ENCODE peak calls at places on chromosomes 6 and 20, in six cellular contexts. One of them, this sample, is unnamed.

GRCh38 chr6:128672023-128672422 is 151.6 kb upstream of the PTPRK start:
- DNase-seq in OCI-LY7: no peak
- DNase-seq in AG09309: no peak
- DNase-seq in lower leg skin: no peak
- DNase-seq in cardiac fibroblast: no peak
- DNase-seq in fibroblast of mammary gland: no peak
- DNase-seq in this sample: no peak

GRCh38 chr6:150409576-150410066 is 40.8 kb downstream of the IYD start:
- DNase-seq in lower leg skin: no peak
- DNase-seq in AG09309: no peak
- DNase-seq in cardiac fibroblast: peak
- DNase-seq in fibroblast of mammary gland: no peak
- DNase-seq in OCI-LY7: peak
- DNase-seq in this sample: no peak

GRCh38 chr20:3165473-3166337 is 6.0 kb upstream of the FASTKD5 start:
- DNase-seq in cardiac fibroblast: peak
- DNase-seq in fibroblast of mammary gland: peak
- DNase-seq in AG09309: no peak
- DNase-seq in lower leg skin: peak
- DNase-seq in OCI-LY7: no peak
- DNase-seq in this sample: peak

GRCh38 chr6:97677626-97678025 is 394.6 kb upstream of the MMS22L start:
- DNase-seq in lower leg skin: no peak
- DNase-seq in fibroblast of mammary gland: no peak
- DNase-seq in OCI-LY7: no peak
- DNase-seq in AG09309: no peak
- DNase-seq in cardiac fibroblast: no peak
- DNase-seq in this sample: no peak

GRCh38 chr6:128410584-128410983 is 109.8 kb downstream of the PTPRK start:
- DNase-seq in cardiac fibroblast: peak
- DNase-seq in AG09309: no peak
- DNase-seq in fibroblast of mammary gland: no peak
- DNase-seq in lower leg skin: no peak
- DNase-seq in OCI-LY7: no peak
- DNase-seq in this sample: no peak

GRCh38 chr20:41150664-41151063 is 13.3 kb downstream of the PLCG1 start:
- DNase-seq in AG09309: no peak
- DNase-seq in cardiac fibroblast: peak
- DNase-seq in fibroblast of mammary gland: peak
- DNase-seq in lower leg skin: no peak
- DNase-seq in OCI-LY7: no peak
- DNase-seq in this sample: no peak

GRCh38 chr6:52426667-52427066 is 6.5 kb downstream of the EFHC1 start:
- DNase-seq in OCI-LY7: no peak
- DNase-seq in lower leg skin: no peak
- DNase-seq in fibroblast of mammary gland: no peak
- DNase-seq in AG09309: no peak
- DNase-seq in cardiac fibroblast: peak
- DNase-seq in this sample: no peak

GRCh38 chr20:18307301-18307700 is 19.0 kb downstream of the ZNF133 start:
- DNase-seq in cardiac fibroblast: no peak
- DNase-seq in OCI-LY7: no peak
- DNase-seq in lower leg skin: no peak
- DNase-seq in fibroblast of mammary gland: no peak
- DNase-seq in AG09309: no peak
- DNase-seq in this sample: no peak

GRCh38 chr20:19137641-19138040 is 74.8 kb upstream of the SLC24A3 start:
- DNase-seq in lower leg skin: no peak
- DNase-seq in cardiac fibroblast: no peak
- DNase-seq in fibroblast of mammary gland: no peak
- DNase-seq in AG09309: no peak
- DNase-seq in OCI-LY7: no peak
- DNase-seq in this sample: no peak

GRCh38 chr6:150249261-150249660 is 106.4 kb downstream of the PPP1R14C start:
- DNase-seq in OCI-LY7: no peak
- DNase-seq in fibroblast of mammary gland: no peak
- DNase-seq in cardiac fibroblast: no peak
- DNase-seq in lower leg skin: no peak
- DNase-seq in AG09309: no peak
- DNase-seq in this sample: no peak

GRCh38 chr6:47734826-47735481 is 36.6 kb downstream of the ADGRF4 start:
- DNase-seq in lower leg skin: no peak
- DNase-seq in cardiac fibroblast: no peak
- DNase-seq in fibroblast of mammary gland: no peak
- DNase-seq in AG09309: no peak
- DNase-seq in OCI-LY7: no peak
- DNase-seq in this sample: no peak

GRCh38 chr6:26403888-26404287 is 1.8 kb downstream of the BTN3A1 start:
- DNase-seq in fibroblast of mammary gland: no peak
- DNase-seq in OCI-LY7: no peak
- DNase-seq in AG09309: no peak
- DNase-seq in lower leg skin: no peak
- DNase-seq in cardiac fibroblast: no peak
- DNase-seq in this sample: no peak

GRCh38 chr6:35500782-35501181 is 3.9 kb upstream of the TEAD3 start:
- DNase-seq in AG09309: no peak
- DNase-seq in OCI-LY7: no peak
- DNase-seq in cardiac fibroblast: peak
- DNase-seq in lower leg skin: no peak
- DNase-seq in fibroblast of mammary gland: peak
- DNase-seq in this sample: peak

GRCh38 chr6:119190176-119190575 is 111.7 kb upstream of the FAM184A start:
- DNase-seq in AG09309: no peak
- DNase-seq in OCI-LY7: no peak
- DNase-seq in cardiac fibroblast: no peak
- DNase-seq in fibroblast of mammary gland: no peak
- DNase-seq in lower leg skin: no peak
- DNase-seq in this sample: no peak

GRCh38 chr20:1094706-1095220 is 23.6 kb upstream of the PSMF1 start:
- DNase-seq in cardiac fibroblast: no peak
- DNase-seq in AG09309: no peak
- DNase-seq in OCI-LY7: no peak
- DNase-seq in lower leg skin: no peak
- DNase-seq in fibroblast of mammary gland: peak
- DNase-seq in this sample: no peak

GRCh38 chr6:168373389-168373788 is 53.8 kb upstream of the DACT2 start:
- DNase-seq in OCI-LY7: no peak
- DNase-seq in fibroblast of mammary gland: no peak
- DNase-seq in lower leg skin: no peak
- DNase-seq in AG09309: no peak
- DNase-seq in cardiac fibroblast: no peak
- DNase-seq in this sample: no peak

GRCh38 chr6:3412779-3413500 is 43.9 kb downstream of the SLC22A23 start:
- DNase-seq in cardiac fibroblast: no peak
- DNase-seq in fibroblast of mammary gland: no peak
- DNase-seq in OCI-LY7: no peak
- DNase-seq in AG09309: no peak
- DNase-seq in lower leg skin: peak
- DNase-seq in this sample: no peak

GRCh38 chr6:6678185-6678671 is 89.7 kb downstream of the LY86 start:
- DNase-seq in lower leg skin: peak
- DNase-seq in fibroblast of mammary gland: peak
- DNase-seq in cardiac fibroblast: peak
- DNase-seq in OCI-LY7: no peak
- DNase-seq in AG09309: no peak
- DNase-seq in this sample: peak

GRCh38 chr6:106547961-106548453 is 81.3 kb downstream of the RTN4IP1 start:
- DNase-seq in lower leg skin: no peak
- DNase-seq in fibroblast of mammary gland: peak
- DNase-seq in AG09309: no peak
- DNase-seq in cardiac fibroblast: peak
- DNase-seq in OCI-LY7: no peak
- DNase-seq in this sample: peak

GRCh38 chr6:142155895-142156757 is 9.1 kb downstream of the VTA1 start:
- DNase-seq in OCI-LY7: peak
- DNase-seq in AG09309: no peak
- DNase-seq in fibroblast of mammary gland: peak
- DNase-seq in lower leg skin: no peak
- DNase-seq in cardiac fibroblast: peak
- DNase-seq in this sample: peak

GRCh38 chr20:15475483-15475882 is 1097.8 kb downstream of the KIF16B start:
- DNase-seq in OCI-LY7: no peak
- DNase-seq in fibroblast of mammary gland: no peak
- DNase-seq in lower leg skin: no peak
- DNase-seq in AG09309: no peak
- DNase-seq in cardiac fibroblast: no peak
- DNase-seq in this sample: peak

GRCh38 chr6:25138697-25139051 is 140.5 kb upstream of the CARMIL1 start:
- DNase-seq in fibroblast of mammary gland: no peak
- DNase-seq in AG09309: no peak
- DNase-seq in cardiac fibroblast: peak
- DNase-seq in OCI-LY7: peak
- DNase-seq in lower leg skin: no peak
- DNase-seq in this sample: no peak
- H3K4me3 ChIP-seq in fibroblast of mammary gland: peak
- H3K4me3 ChIP-seq in AG09309: peak
- H3K4me3 ChIP-seq in cardiac fibroblast: peak
- H3K4me3 ChIP-seq in OCI-LY7: peak
- H3K4me3 ChIP-seq in lower leg skin: no peak
- H3K4me3 ChIP-seq in this sample: peak

GRCh38 chr6:89970072-89970471 is 75.8 kb downstream of the GJA10 start:
- DNase-seq in lower leg skin: no peak
- DNase-seq in AG09309: no peak
- DNase-seq in fibroblast of mammary gland: no peak
- DNase-seq in OCI-LY7: no peak
- DNase-seq in cardiac fibroblast: no peak
- DNase-seq in this sample: no peak
- TF ChIP-seq CTCF in lower leg skin: no peak
- TF ChIP-seq CTCF in AG09309: no peak
- TF ChIP-seq CTCF in fibroblast of mammary gland: no peak
- TF ChIP-seq CTCF in OCI-LY7: no peak
- TF ChIP-seq CTCF in cardiac fibroblast: no peak
- TF ChIP-seq CTCF in this sample: no peak

DNA sequence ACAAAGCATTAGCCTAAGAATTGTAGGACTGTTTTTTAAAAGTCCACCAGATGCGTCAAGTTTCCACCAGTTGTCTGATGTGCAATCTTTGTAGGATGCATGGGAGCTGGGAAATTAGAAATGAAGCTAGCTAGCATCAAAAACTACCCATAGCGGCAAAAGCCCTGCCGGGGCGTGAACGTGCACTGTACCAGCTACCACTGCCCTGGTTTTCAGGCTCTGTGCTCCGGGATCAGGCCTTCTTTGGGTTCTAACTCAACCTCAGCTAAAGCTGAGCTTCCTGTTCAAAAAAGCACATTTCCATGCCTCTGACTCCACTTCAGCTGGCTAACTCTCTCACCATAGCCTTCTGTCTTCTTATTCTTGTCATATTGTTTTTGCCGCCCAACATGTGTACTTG is 26.9 kb upstream of the FUCA2 start:
- DNase-seq in lower leg skin: no peak
- DNase-seq in fibroblast of mammary gland: no peak
- DNase-seq in cardiac fibroblast: no peak
- DNase-seq in OCI-LY7: no peak
- DNase-seq in AG09309: no peak
- DNase-seq in this sample: no peak
- H3K4me3 ChIP-seq in lower leg skin: no peak
- H3K4me3 ChIP-seq in fibroblast of mammary gland: no peak
- H3K4me3 ChIP-seq in cardiac fibroblast: no peak
- H3K4me3 ChIP-seq in OCI-LY7: no peak
- H3K4me3 ChIP-seq in AG09309: no peak
- H3K4me3 ChIP-seq in this sample: no peak

DNA sequence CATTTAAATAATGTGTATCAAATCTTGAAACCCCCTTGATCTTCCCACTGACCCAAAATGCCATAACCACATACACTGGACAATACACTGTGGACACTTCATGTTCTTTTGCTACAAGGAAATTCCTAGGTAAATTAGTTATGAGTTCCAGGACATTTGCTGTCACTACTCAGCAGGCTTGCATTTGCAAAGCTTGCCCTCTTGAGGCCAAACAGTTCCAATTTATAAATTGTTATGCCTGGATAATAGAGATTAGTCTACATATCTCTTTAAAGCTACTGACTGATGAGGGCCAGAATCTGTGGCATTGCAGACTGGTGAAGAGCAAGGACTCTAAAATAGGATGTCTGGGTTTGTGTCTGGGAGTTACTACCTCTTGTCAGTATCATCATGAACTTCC is 17.4 kb upstream of the RAB32 start:
- DNase-seq in AG09309: no peak
- DNase-seq in lower leg skin: no peak
- DNase-seq in OCI-LY7: no peak
- DNase-seq in cardiac fibroblast: peak
- DNase-seq in fibroblast of mammary gland: peak
- DNase-seq in this sample: peak
- TF ChIP-seq CTCF in AG09309: peak
- TF ChIP-seq CTCF in lower leg skin: no peak
- TF ChIP-seq CTCF in OCI-LY7: peak
- TF ChIP-seq CTCF in cardiac fibroblast: peak
- TF ChIP-seq CTCF in fibroblast of mammary gland: peak
- TF ChIP-seq CTCF in this sample: peak

DNA sequence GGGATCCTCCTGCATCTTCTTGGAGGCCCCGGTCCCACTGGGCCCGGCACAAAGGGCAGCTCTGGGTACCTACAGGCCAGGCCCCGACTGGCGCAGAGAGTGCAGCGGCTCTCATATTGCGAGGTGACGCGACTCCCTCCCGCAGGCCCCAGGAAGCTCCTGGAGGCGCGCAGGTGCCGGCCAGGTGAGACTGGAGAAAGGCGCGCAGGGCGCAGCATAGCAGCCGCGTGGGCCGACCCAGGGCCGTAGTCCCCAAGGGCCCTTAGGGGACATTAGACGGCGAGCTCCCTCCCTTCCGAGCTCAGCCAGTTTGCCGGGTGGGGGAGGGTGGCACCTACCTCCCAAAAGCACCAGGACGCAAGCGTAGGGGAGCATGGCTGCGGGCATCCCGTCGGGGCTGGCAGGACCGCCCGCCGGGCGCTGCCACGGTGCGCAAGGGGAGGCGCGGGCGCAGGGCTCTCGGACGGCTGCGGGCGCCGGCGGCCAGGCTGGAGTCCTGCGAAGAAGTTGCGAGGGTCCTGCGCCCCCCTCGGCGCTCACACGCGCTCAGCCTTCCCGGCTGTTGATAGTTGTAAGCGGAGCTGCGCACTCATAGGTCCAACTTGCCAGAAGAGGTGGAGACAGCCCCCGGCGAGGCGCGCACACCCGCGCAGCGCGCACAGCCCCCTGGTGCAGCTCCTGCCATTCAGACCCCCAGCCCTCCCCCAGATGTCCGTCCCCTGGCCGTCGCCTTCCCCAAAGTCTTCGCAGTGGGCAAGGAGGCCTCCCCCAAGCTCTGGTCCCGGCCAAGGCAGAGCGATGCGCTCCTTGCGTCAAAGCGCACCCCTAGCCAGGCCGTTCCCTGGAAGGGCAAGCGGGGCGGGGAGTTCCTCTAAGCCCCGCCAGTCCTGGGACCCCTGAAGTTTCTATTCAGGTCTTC is 619 bp downstream of the APCDD1L start:
- DNase-seq in cardiac fibroblast: peak
- DNase-seq in AG09309: no peak
- DNase-seq in fibroblast of mammary gland: peak
- DNase-seq in lower leg skin: peak
- DNase-seq in OCI-LY7: no peak
- DNase-seq in this sample: peak
- H3K4me3 ChIP-seq in cardiac fibroblast: peak
- H3K4me3 ChIP-seq in AG09309: peak
- H3K4me3 ChIP-seq in fibroblast of mammary gland: peak
- H3K4me3 ChIP-seq in lower leg skin: peak
- H3K4me3 ChIP-seq in OCI-LY7: no peak
- H3K4me3 ChIP-seq in this sample: peak